ENCODE peak calls at places on chromosomes 11 and 22, in seven cellular contexts. One of them, this sample, is unnamed.

GRCh38 chr11:77003954-77004353 is 30.2 kb upstream of the B3GNT6 start:
- DNase-seq in tibial nerve: no peak
- DNase-seq in stimulated activated CD8-positive, alpha-beta memory T cell treated with anti-CD3 and anti-CD28 coated beads, Interleukin-15, amount 100 ng/mL, for 4 hours: no peak
- DNase-seq in aorta: no peak
- DNase-seq in HFF-Myc: no peak
- DNase-seq in AG04450: no peak
- DNase-seq in hepatocyte: no peak
- DNase-seq in this sample: no peak

GRCh38 chr11:35671396-35672127 is 9.0 kb downstream of the TRIM44 start:
- DNase-seq in tibial nerve: no peak
- DNase-seq in aorta: no peak
- DNase-seq in stimulated activated CD8-positive, alpha-beta memory T cell treated with anti-CD3 and anti-CD28 coated beads, Interleukin-15, amount 100 ng/mL, for 4 hours: no peak
- DNase-seq in hepatocyte: no peak
- DNase-seq in AG04450: no peak
- DNase-seq in HFF-Myc: no peak
- DNase-seq in this sample: no peak

GRCh38 chr22:40058265-40058664 is 63.5 kb downstream of the FAM83F start:
- DNase-seq in HFF-Myc: no peak
- DNase-seq in tibial nerve: no peak
- DNase-seq in hepatocyte: no peak
- DNase-seq in aorta: no peak
- DNase-seq in AG04450: no peak
- DNase-seq in stimulated activated CD8-positive, alpha-beta memory T cell treated with anti-CD3 and anti-CD28 coated beads, Interleukin-15, amount 100 ng/mL, for 4 hours: no peak
- DNase-seq in this sample: no peak

GRCh38 chr11:126310229-126310991 is 6.5 kb downstream of the DCPS start:
- DNase-seq in stimulated activated CD8-positive, alpha-beta memory T cell treated with anti-CD3 and anti-CD28 coated beads, Interleukin-15, amount 100 ng/mL, for 4 hours: no peak
- DNase-seq in hepatocyte: peak
- DNase-seq in aorta: peak
- DNase-seq in tibial nerve: peak
- DNase-seq in AG04450: no peak
- DNase-seq in HFF-Myc: peak
- DNase-seq in this sample: peak

GRCh38 chr11:123483058-123483457 is 53.0 kb downstream of the GRAMD1B start:
- DNase-seq in aorta: no peak
- DNase-seq in stimulated activated CD8-positive, alpha-beta memory T cell treated with anti-CD3 and anti-CD28 coated beads, Interleukin-15, amount 100 ng/mL, for 4 hours: no peak
- DNase-seq in HFF-Myc: no peak
- DNase-seq in AG04450: no peak
- DNase-seq in tibial nerve: no peak
- DNase-seq in hepatocyte: no peak
- DNase-seq in this sample: no peak

GRCh38 chr11:3055881-3056280 is 1.3 kb downstream of the CARS1 start:
- DNase-seq in aorta: peak
- DNase-seq in AG04450: no peak
- DNase-seq in HFF-Myc: no peak
- DNase-seq in stimulated activated CD8-positive, alpha-beta memory T cell treated with anti-CD3 and anti-CD28 coated beads, Interleukin-15, amount 100 ng/mL, for 4 hours: no peak
- DNase-seq in hepatocyte: no peak
- DNase-seq in tibial nerve: no peak
- DNase-seq in this sample: no peak

GRCh38 chr22:46775364-46775758 is 12.9 kb downstream of the TBC1D22A start:
- DNase-seq in AG04450: no peak
- DNase-seq in tibial nerve: no peak
- DNase-seq in stimulated activated CD8-positive, alpha-beta memory T cell treated with anti-CD3 and anti-CD28 coated beads, Interleukin-15, amount 100 ng/mL, for 4 hours: no peak
- DNase-seq in hepatocyte: no peak
- DNase-seq in HFF-Myc: no peak
- DNase-seq in aorta: no peak
- DNase-seq in this sample: no peak

GRCh38 chr11:83007909-83008580 is 63.7 kb downstream of the RAB30 start:
- DNase-seq in HFF-Myc: no peak
- DNase-seq in tibial nerve: no peak
- DNase-seq in AG04450: no peak
- DNase-seq in hepatocyte: peak
- DNase-seq in stimulated activated CD8-positive, alpha-beta memory T cell treated with anti-CD3 and anti-CD28 coated beads, Interleukin-15, amount 100 ng/mL, for 4 hours: no peak
- DNase-seq in aorta: no peak
- DNase-seq in this sample: no peak

GRCh38 chr11:118915941-118916841 is 9.5 kb downstream of the BCL9L start:
- DNase-seq in stimulated activated CD8-positive, alpha-beta memory T cell treated with anti-CD3 and anti-CD28 coated beads, Interleukin-15, amount 100 ng/mL, for 4 hours: no peak
- DNase-seq in AG04450: no peak
- DNase-seq in aorta: no peak
- DNase-seq in tibial nerve: no peak
- DNase-seq in HFF-Myc: no peak
- DNase-seq in hepatocyte: no peak
- DNase-seq in this sample: no peak

GRCh38 chr11:15276616-15277015 is 161.9 kb downstream of the INSC start:
- DNase-seq in AG04450: no peak
- DNase-seq in aorta: no peak
- DNase-seq in tibial nerve: no peak
- DNase-seq in stimulated activated CD8-positive, alpha-beta memory T cell treated with anti-CD3 and anti-CD28 coated beads, Interleukin-15, amount 100 ng/mL, for 4 hours: no peak
- DNase-seq in hepatocyte: peak
- DNase-seq in HFF-Myc: no peak
- DNase-seq in this sample: no peak

GRCh38 chr11:17171342-17171741 is 36.4 kb downstream of the PIK3C2A start:
- DNase-seq in tibial nerve: no peak
- DNase-seq in stimulated activated CD8-positive, alpha-beta memory T cell treated with anti-CD3 and anti-CD28 coated beads, Interleukin-15, amount 100 ng/mL, for 4 hours: no peak
- DNase-seq in AG04450: peak
- DNase-seq in hepatocyte: no peak
- DNase-seq in HFF-Myc: no peak
- DNase-seq in aorta: no peak
- DNase-seq in this sample: no peak

GRCh38 chr11:110645253-110645652 is 67.0 kb downstream of the ARHGAP20 start:
- DNase-seq in hepatocyte: no peak
- DNase-seq in HFF-Myc: no peak
- DNase-seq in tibial nerve: no peak
- DNase-seq in AG04450: no peak
- DNase-seq in aorta: no peak
- DNase-seq in stimulated activated CD8-positive, alpha-beta memory T cell treated with anti-CD3 and anti-CD28 coated beads, Interleukin-15, amount 100 ng/mL, for 4 hours: no peak
- DNase-seq in this sample: no peak

GRCh38 chr11:87743002-87743401 is 432.2 kb downstream of the RAB38 start:
- DNase-seq in tibial nerve: no peak
- DNase-seq in HFF-Myc: no peak
- DNase-seq in AG04450: no peak
- DNase-seq in aorta: no peak
- DNase-seq in hepatocyte: no peak
- DNase-seq in stimulated activated CD8-positive, alpha-beta memory T cell treated with anti-CD3 and anti-CD28 coated beads, Interleukin-15, amount 100 ng/mL, for 4 hours: no peak
- DNase-seq in this sample: no peak

GRCh38 chr22:19130959-19131684 is at the start of gene TSSK2:
- DNase-seq in AG04450: no peak
- DNase-seq in hepatocyte: no peak
- DNase-seq in tibial nerve: no peak
- DNase-seq in stimulated activated CD8-positive, alpha-beta memory T cell treated with anti-CD3 and anti-CD28 coated beads, Interleukin-15, amount 100 ng/mL, for 4 hours: no peak
- DNase-seq in HFF-Myc: no peak
- DNase-seq in aorta: no peak
- DNase-seq in this sample: no peak

GRCh38 chr11:96149743-96150555 is 193.0 kb downstream of the MAML2 start:
- DNase-seq in AG04450: peak
- DNase-seq in aorta: no peak
- DNase-seq in stimulated activated CD8-positive, alpha-beta memory T cell treated with anti-CD3 and anti-CD28 coated beads, Interleukin-15, amount 100 ng/mL, for 4 hours: no peak
- DNase-seq in HFF-Myc: no peak
- DNase-seq in tibial nerve: no peak
- DNase-seq in hepatocyte: peak
- DNase-seq in this sample: no peak

GRCh38 chr11:117950999-117951961 is 22.1 kb upstream of the TMPRSS13 start:
- DNase-seq in hepatocyte: no peak
- DNase-seq in stimulated activated CD8-positive, alpha-beta memory T cell treated with anti-CD3 and anti-CD28 coated beads, Interleukin-15, amount 100 ng/mL, for 4 hours: peak
- DNase-seq in AG04450: no peak
- DNase-seq in tibial nerve: no peak
- DNase-seq in aorta: no peak
- DNase-seq in HFF-Myc: no peak
- DNase-seq in this sample: no peak

GRCh38 chr11:45079943-45080719 is 66.3 kb upstream of the PRDM11 start:
- DNase-seq in tibial nerve: no peak
- DNase-seq in aorta: no peak
- DNase-seq in HFF-Myc: no peak
- DNase-seq in stimulated activated CD8-positive, alpha-beta memory T cell treated with anti-CD3 and anti-CD28 coated beads, Interleukin-15, amount 100 ng/mL, for 4 hours: peak
- DNase-seq in hepatocyte: no peak
- DNase-seq in AG04450: no peak
- DNase-seq in this sample: peak

GRCh38 chr11:95469268-95469667 is 238.3 kb upstream of the SESN3 start:
- DNase-seq in HFF-Myc: no peak
- DNase-seq in stimulated activated CD8-positive, alpha-beta memory T cell treated with anti-CD3 and anti-CD28 coated beads, Interleukin-15, amount 100 ng/mL, for 4 hours: no peak
- DNase-seq in hepatocyte: no peak
- DNase-seq in AG04450: no peak
- DNase-seq in tibial nerve: no peak
- DNase-seq in aorta: no peak
- DNase-seq in this sample: no peak

This sample was measured in activated CD4-positive, CD25-positive, alpha-beta regulatory T cell treated with anti-CD3 and anti-CD28 coated beads, Interleukin-2, amount 50 U/mL, for 16 hours.